ENCODE peak calls at places on chromosomes 7 and 10, in nine cellular contexts. U is bronchial epithelial cell, I is PC-3, Z is natural killer cell, M is Calu3, L is neural progenitor cell, R is GM12865, P is cardiac fibroblast, C is mammary epithelial cell. K is an unnamed sample.

GRCh38 chr7:50404392-50404791 is 45.8 kb downstream of the FIGNL1 start:
- DNase-seq in L (no peak), U (no peak), Z (no peak), R (no peak), P (no peak), I (no peak), C (no peak), M (no peak), K (no peak)

GRCh38 chr10:98858525-98858924 is 377.1 kb downstream of the HPSE2 start:
- DNase-seq in P (no peak), C (no peak), Z (no peak), R (peak; percentile 2), M (no peak), I (peak; percentile 37), U (peak; percentile 5), L (peak; percentile 7), K (no peak)

GRCh38 chr10:126432507-126432906 is 44.2 kb upstream of the ADAM12 start:
- DNase-seq in L (no peak), M (no peak), R (no peak), I (no peak), Z (no peak), P (no peak), U (no peak), C (no peak), K (no peak)

GRCh38 chr7:100401811-100402210 is 26.7 kb downstream of the ZCWPW1 start:
- DNase-seq in R (no peak), M (no peak), I (no peak), C (no peak), Z (no peak), L (no peak), P (no peak), U (no peak), K (no peak)

GRCh38 chr7:151491859-151492258 is 27.8 kb downstream of the RHEB start:
- DNase-seq in P (peak; percentile 92), C (peak; percentile 86), R (no peak), I (peak; percentile 86), M (peak; percentile 48), L (no peak), Z (no peak), U (peak; percentile 92), K (no peak)

GRCh38 chr7:109437957-109438356 is 868.3 kb downstream of the DNAJB9 start:
- DNase-seq in L (no peak), C (no peak), I (no peak), R (no peak), Z (no peak), M (no peak), P (no peak), U (no peak), K (no peak)

GRCh38 chr7:77867208-77867915 is 68.8 kb downstream of the PHTF2 start:
- DNase-seq in M (no peak), R (no peak), L (no peak), Z (no peak), U (peak; percentile 46), P (peak; percentile 17), I (peak; percentile 5), C (no peak), K (no peak)

GRCh38 chr7:39609462-39610149 is 13.8 kb upstream of the RALA start:
- DNase-seq in P (no peak), R (peak; percentile 16), C (no peak), M (peak; percentile 64), L (peak; percentile 72), U (no peak), I (no peak), Z (no peak), K (peak; percentile 55)

GRCh38 chr10:73743327-73743904 is 756 bp upstream of the SEC24C start:
- DNase-seq in I (no peak), L (no peak), U (no peak), P (no peak), M (no peak), R (no peak), Z (no peak), C (no peak), K (no peak)

GRCh38 chr10:11446895-11447294 is 164.6 kb downstream of the USP6NL start:
- DNase-seq in Z (no peak), P (no peak), I (no peak), C (no peak), M (no peak), L (no peak), R (no peak), U (no peak), K (no peak)

GRCh38 chr7:44286618-44287487 is 38.5 kb downstream of the CAMK2B start:
- DNase-seq in R (no peak), C (no peak), Z (peak; percentile 12), I (no peak), M (no peak), P (no peak), L (no peak), U (no peak), K (no peak)

GRCh38 chr10:86082556-86082955 is 284.0 kb downstream of the GRID1 start:
- DNase-seq in P (no peak), Z (no peak), M (no peak), L (no peak), C (no peak), U (no peak), R (no peak), I (no peak), K (no peak)

GRCh38 chr7:91239171-91239604 is 25.0 kb upstream of the FZD1 start:
- DNase-seq in L (no peak), I (peak; percentile 82), U (peak; percentile 7), P (peak; percentile 82), C (peak; percentile 65), M (peak; percentile 21), Z (no peak), R (no peak), K (peak; percentile 23)

GRCh38 chr10:31623466-31623865 is 304.4 kb downstream of the ZEB1 start:
- DNase-seq in I (no peak), Z (no peak), P (peak; percentile 57), C (no peak), R (no peak), U (no peak), L (no peak), M (no peak), K (no peak)

GRCh38 chr10:79468841-79469585 is 23.6 kb upstream of the ZCCHC24 start:
- DNase-seq in R (no peak), I (no peak), M (no peak), C (no peak), L (no peak), P (no peak), Z (no peak), U (no peak), K (no peak)

GRCh38 chr7:83614112-83614511 is 34.8 kb downstream of the SEMA3E start:
- DNase-seq in P (no peak), Z (no peak), C (no peak), L (no peak), M (no peak), R (no peak), I (no peak), U (no peak), K (no peak)

GRCh38 chr10:100186253-100186780 is 488 bp upstream of the ERLIN1 start:
- DNase-seq in I (peak; percentile 25), L (no peak), M (peak; percentile 24), Z (no peak), C (no peak), R (no peak), P (peak; percentile 75), U (peak; percentile 56), K (peak; percentile 27)

GRCh38 chr10:119658274-119658673 is 7.1 kb downstream of the BAG3 start:
- DNase-seq in R (no peak), I (peak; percentile 91), Z (no peak), M (peak; percentile 73), C (peak; percentile 92), L (peak; percentile 36), U (peak; percentile 91), P (peak; percentile 95), K (no peak)

GRCh38 chr7:5704534-5704922 is 76.9 kb downstream of the RNF216 start:
- DNase-seq in I (peak; percentile 87), M (peak; percentile 78), P (peak; percentile 92), Z (peak; percentile 57), C (peak; percentile 61), L (peak; percentile 81), R (peak; percentile 86), U (peak; percentile 77), K (peak; percentile 73)

GRCh38 chr7:40571796-40572195 is 437.0 kb downstream of the SUGCT start:
- DNase-seq in R (no peak), M (no peak), P (peak; percentile 53), L (no peak), Z (no peak), I (peak; percentile 30), U (peak; percentile 4), C (peak; percentile 41), K (no peak)

GRCh38 chr10:29926649-29927048 is 132.7 kb downstream of the JCAD start:
- DNase-seq in P (peak; percentile 73), L (peak; percentile 32), M (peak; percentile 28), R (no peak), U (peak; percentile 61), Z (no peak), I (peak; percentile 38), C (peak; percentile 54), K (no peak)
- TF ChIP-seq CTCF in P (peak; percentile 80), L (peak; percentile 30), M (no peak), R (no peak), U (peak; percentile 83), Z (no peak), I (peak; percentile 63), C (peak; percentile 91), K (peak; percentile 26)

GRCh38 chr10:114087255-114087654 is 43.6 kb downstream of the ADRB1 start:
- DNase-seq in C (no peak), R (no peak), M (no peak), P (no peak), Z (no peak), L (no peak), I (no peak), U (no peak), K (no peak)
- TF ChIP-seq CTCF in C (no peak), R (no peak), M (no peak), P (no peak), Z (no peak), L (peak; percentile 12), I (no peak), U (no peak), K (peak; percentile 46)

DNA sequence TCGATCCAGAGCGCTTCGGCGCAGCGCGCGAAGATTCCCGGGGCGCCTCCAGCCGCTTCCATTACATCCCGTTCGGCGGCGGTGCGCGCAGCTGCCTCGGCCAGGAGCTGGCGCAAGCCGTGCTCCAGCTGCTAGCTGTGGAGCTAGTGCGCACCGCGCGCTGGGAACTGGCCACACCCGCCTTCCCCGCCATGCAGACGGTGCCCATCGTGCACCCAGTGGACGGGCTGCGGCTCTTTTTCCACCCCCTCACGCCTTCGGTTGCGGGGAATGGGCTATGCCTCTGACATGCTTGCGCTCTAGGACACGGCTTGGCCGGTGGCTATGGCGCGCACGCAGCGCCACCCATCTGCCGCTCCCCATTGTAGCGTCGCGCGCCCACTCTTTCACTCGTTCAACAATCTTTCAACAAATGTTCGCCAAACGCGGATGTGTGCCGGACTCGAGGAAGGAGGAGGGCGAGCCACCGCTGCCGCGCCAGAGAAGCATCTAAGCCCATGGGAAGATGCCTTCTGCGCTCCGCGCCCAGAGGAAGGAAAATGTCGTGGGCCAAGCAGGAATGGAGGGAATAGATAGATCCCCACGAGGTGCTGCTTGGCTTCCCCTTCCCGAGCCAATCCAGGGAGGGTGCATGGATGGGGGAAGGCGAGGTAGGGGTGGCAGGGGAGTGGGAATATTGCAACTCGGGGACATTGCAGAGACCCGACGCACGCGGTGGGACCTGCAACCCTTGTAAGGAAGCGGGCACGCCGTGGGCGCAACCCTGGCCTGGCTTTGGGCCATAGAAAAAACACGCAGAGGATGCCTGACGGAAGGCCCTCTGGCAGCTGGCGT is 5.1 kb upstream of the CYP26A1 start:
- DNase-seq in L (peak; percentile 84), I (no peak), C (peak; percentile 68), Z (no peak), R (no peak), M (no peak), U (no peak), P (peak; percentile 58), K (no peak)
- TF ChIP-seq CTCF in L (peak; percentile 47), I (no peak), C (no peak), Z (no peak), R (no peak), M (no peak), U (no peak), P (no peak), K (no peak)

GRCh38 chr10:46273506-46274477 is 13.0 kb upstream of the ANTXRL start:
- DNase-seq in Z (no peak), L (peak; percentile 42), C (no peak), R (no peak), I (no peak), M (no peak), U (no peak), P (no peak), K (peak; percentile 9)
- TF ChIP-seq CTCF in Z (no peak), L (peak; percentile 43), C (peak; percentile 20), R (no peak), I (no peak), M (no peak), U (no peak), P (no peak), K (no peak)